ENCODE peak calls at places on chromosome 21, in seven cellular contexts. B is Calu3; R is BJ; Y is CD8-positive, alpha-beta T cell; U is MM.1S; F is neural progenitor cell; I is sigmoid colon. C is an unnamed sample.

GRCh38 chr21:42587036-42587435 is 66.4 kb upstream of the PDE9A start:
- DNase-seq in B (no peak), R (no peak), Y (no peak), U (no peak), F (no peak), I (peak), C (no peak)

GRCh38 chr21:42663860-42664535 is 10.6 kb downstream of the PDE9A start:
- DNase-seq in B (no peak), R (no peak), Y (no peak), U (no peak), F (no peak), I (no peak), C (no peak)

GRCh38 chr21:14901482-14901958 is 163.3 kb downstream of the NRIP1 start:
- DNase-seq in B (peak), R (no peak), Y (no peak), U (no peak), F (no peak), I (no peak), C (peak)

GRCh38 chr21:31693222-31693621 is 33.7 kb downstream of the SOD1 start:
- DNase-seq in B (no peak), R (no peak), Y (no peak), U (no peak), F (no peak), I (no peak), C (no peak)

GRCh38 chr21:21213297-21213696 is 215.1 kb downstream of the NCAM2 start:
- DNase-seq in B (no peak), R (no peak), Y (no peak), U (no peak), F (no peak), I (no peak), C (no peak)

GRCh38 chr21:46061950-46062349 is 36.0 kb upstream of the COL6A2 start:
- DNase-seq in B (no peak), R (no peak), Y (no peak), U (no peak), F (no peak), I (peak), C (no peak)

GRCh38 chr21:32099812-32100416 is 178.9 kb downstream of the MIS18A start:
- DNase-seq in B (no peak), R (no peak), Y (no peak), U (no peak), F (peak), I (no peak), C (peak)

GRCh38 chr21:35635261-35635660 is 425.1 kb downstream of the SETD4 start:
- DNase-seq in B (no peak), R (peak), Y (no peak), U (no peak), F (no peak), I (no peak), C (peak)

GRCh38 chr21:35284199-35284598 is 235.1 kb upstream of the RUNX1 start:
- DNase-seq in B (no peak), R (no peak), Y (no peak), U (no peak), F (no peak), I (no peak), C (no peak)

GRCh38 chr21:46594276-46594675 is 10.6 kb downstream of the S100B start:
- DNase-seq in B (no peak), R (no peak), Y (no peak), U (no peak), F (no peak), I (no peak), C (no peak)

GRCh38 chr21:41121785-41122415 is 46.1 kb upstream of the BACE2 start:
- DNase-seq in B (peak), R (peak), Y (peak), U (peak), F (peak), I (peak), C (peak)

GRCh38 chr21:42330380-42331336 is 15.4 kb upstream of the TFF3 start:
- DNase-seq in B (no peak), R (no peak), Y (no peak), U (no peak), F (no peak), I (no peak), C (no peak)

GRCh38 chr21:42157606-42158310 is 61.2 kb upstream of the ABCG1 start:
- DNase-seq in B (no peak), R (no peak), Y (no peak), U (no peak), F (no peak), I (peak), C (no peak)

GRCh38 chr21:17269760-17270159 is 243.1 kb upstream of the CXADR start:
- DNase-seq in B (no peak), R (no peak), Y (no peak), U (no peak), F (no peak), I (no peak), C (no peak)

GRCh38 chr21:37437376-37438080 is 71.0 kb downstream of the DYRK1A start:
- DNase-seq in B (no peak), R (no peak), Y (no peak), U (no peak), F (no peak), I (no peak), C (peak)

GRCh38 chr21:34031835-34032370 is 41.5 kb upstream of the MRPS6 start:
- DNase-seq in B (no peak), R (no peak), Y (no peak), U (peak), F (no peak), I (no peak), C (no peak)

GRCh38 chr21:16945580-16945979 is 567.3 kb upstream of the CXADR start:
- DNase-seq in B (no peak), R (no peak), Y (no peak), U (no peak), F (no peak), I (no peak), C (no peak)

DNA sequence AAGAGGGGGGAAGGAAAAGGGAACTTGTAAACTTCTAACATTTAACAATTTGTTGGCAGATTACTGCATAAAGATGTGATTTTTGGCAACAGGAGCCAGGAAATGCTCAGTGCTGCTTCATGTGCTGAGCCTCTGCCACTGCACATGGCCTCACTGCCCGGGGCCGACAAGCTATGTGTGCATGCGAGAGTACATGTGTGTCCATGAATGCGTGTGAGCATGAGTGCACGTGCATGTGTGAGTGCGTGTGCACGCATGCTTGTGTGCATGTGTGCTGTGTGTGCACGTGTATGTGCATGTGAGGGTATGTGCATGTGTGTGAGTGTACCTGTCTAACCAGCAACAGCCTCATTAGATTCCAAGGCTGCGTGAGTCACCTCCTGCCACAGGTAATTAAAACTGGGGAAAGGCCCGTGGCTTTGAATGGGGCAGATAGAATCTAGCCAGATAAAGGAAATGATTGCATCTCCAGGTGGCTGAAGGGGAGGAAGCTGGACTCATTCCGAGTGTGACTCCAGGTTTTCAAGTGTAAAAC is 41.4 kb upstream of the TSPEAR start:
- DNase-seq in B (peak), R (no peak), Y (no peak), U (no peak), F (no peak), I (no peak), C (peak)
- TF ChIP-seq CTCF in B (no peak), R (no peak), Y (no peak), U (no peak), F (no peak), I (no peak), C (peak)

GRCh38 chr21:39209334-39209688 is 26.1 kb upstream of the PSMG1 start:
- DNase-seq in B (no peak), R (no peak), Y (no peak), U (no peak), F (no peak), I (no peak), C (no peak)

GRCh38 chr21:39208624-39209333 is 25.5 kb upstream of the PSMG1 start:
- DNase-seq in B (no peak), R (no peak), Y (no peak), U (no peak), F (no peak), I (no peak), C (no peak)

DNA sequence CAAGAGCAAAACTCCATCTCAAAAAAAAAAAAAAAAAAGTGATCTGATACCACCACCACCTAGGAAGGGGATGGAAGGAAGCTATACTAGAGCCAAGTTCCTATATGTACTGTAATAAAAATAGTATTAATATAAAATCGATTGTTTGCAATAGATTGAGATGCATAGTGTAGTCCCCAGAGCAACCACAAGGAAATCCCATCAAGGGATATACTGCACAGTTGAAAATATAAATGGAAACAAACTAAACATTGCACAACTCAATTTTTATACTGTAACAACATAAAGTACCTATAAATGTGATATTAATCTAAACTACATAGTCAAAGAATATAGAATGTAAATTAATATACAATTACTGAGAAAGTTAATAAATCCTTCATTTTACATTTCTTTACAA is 20.9 kb upstream of the PSMG1 start:
- DNase-seq in B (no peak), R (no peak), Y (no peak), U (no peak), F (no peak), I (no peak), C (no peak)
- TF ChIP-seq CTCF in B (no peak), R (peak), Y (peak), U (peak), F (peak), I (no peak), C (no peak)

GRCh38 chr21:29164330-29164942 is 34.0 kb downstream of the MAP3K7CL start:
- DNase-seq in B (no peak), R (no peak), Y (no peak), U (peak), F (peak), I (no peak), C (peak)
- TF ChIP-seq CTCF in B (no peak), R (peak), Y (no peak), U (peak), F (peak), I (peak), C (peak)

GRCh38 chr21:26715878-26716506 is 129.2 kb downstream of the ADAMTS1 start:
- DNase-seq in B (peak), R (no peak), Y (no peak), U (peak), F (peak), I (no peak), C (peak)

GRCh38 chr21:26715116-26715515 is 130.1 kb downstream of the ADAMTS1 start:
- DNase-seq in B (no peak), R (no peak), Y (no peak), U (no peak), F (no peak), I (no peak), C (no peak)

GRCh38 chr21:26719750-26720149 is 125.5 kb downstream of the ADAMTS1 start:
- DNase-seq in B (no peak), R (no peak), Y (no peak), U (no peak), F (no peak), I (no peak), C (no peak)

DNA sequence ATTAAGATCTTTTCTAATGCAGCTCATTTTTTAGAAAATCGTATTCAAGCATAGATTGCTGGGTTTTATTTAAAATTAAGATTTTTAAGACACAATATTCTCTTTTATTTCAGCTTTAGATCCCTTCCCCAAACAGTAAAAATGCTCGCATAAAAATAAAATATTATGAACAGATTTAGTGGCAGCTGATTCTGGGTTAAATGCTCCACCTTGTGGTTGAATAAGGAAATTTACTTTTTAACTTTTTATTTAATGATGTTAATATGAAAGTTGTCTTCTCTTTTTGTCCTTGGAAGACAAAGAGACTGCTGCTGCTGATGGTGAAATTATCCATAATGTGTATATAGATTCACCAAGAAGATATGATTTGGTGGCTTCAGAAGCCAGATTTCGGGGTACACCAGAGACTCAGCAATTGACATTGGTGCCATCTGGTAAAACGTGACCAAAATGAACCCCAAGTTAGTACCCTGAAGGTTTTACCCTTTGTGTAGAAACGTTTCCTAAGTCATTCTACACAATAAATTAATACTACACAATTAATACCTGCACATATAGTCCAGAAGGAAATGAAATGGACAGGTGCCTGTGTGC is 128.0 kb downstream of the ADAMTS1 start:
- DNase-seq in B (no peak), R (no peak), Y (no peak), U (peak), F (no peak), I (no peak), C (peak)
- TF ChIP-seq CTCF in B (peak), R (peak), Y (peak), U (peak), F (peak), I (no peak), C (peak)

C was measured in MCF 10A.